ENCODE peak calls at places on chromosome 12, in nine cellular contexts. I is IMR-90, G is GM23248, U is fibroblast of lung, D is endothelial cell of umbilical vein, Z is GM12878, Q is SK-N-SH, P is neuronal stem cell, H is PC-3. F is an unnamed sample.

GRCh38 chr12:90940872-90941499 is 14.0 kb downstream of the CCER1 start:
- DNase-seq in I (peak), G (peak), U (peak), D (peak), Z (no peak), Q (peak), P (peak), H (peak), F (no peak)

GRCh38 chr12:64824500-64825142 is at the start of gene TBC1D30:
- DNase-seq in I (peak), G (peak), U (no peak), D (peak), Z (no peak), Q (peak), P (peak), H (peak), F (peak)

GRCh38 chr12:120579179-120579578 is 2.0 kb downstream of the POP5 start:
- DNase-seq in I (no peak), G (no peak), U (no peak), D (no peak), Z (no peak), Q (no peak), P (no peak), H (no peak), F (no peak)

GRCh38 chr12:45598761-45599160 is 130.7 kb upstream of the ARID2 start:
- DNase-seq in I (no peak), G (no peak), U (no peak), D (no peak), Z (no peak), Q (no peak), P (no peak), H (no peak), F (no peak)

GRCh38 chr12:12561305-12562015 is 1.2 kb downstream of the DUSP16 start:
- DNase-seq in I (peak), G (peak), U (peak), D (no peak), Z (no peak), Q (peak), P (peak), H (peak), F (peak)

GRCh38 chr12:109757671-109758265 is 44.1 kb downstream of the FAM222A start:
- DNase-seq in I (no peak), G (no peak), U (no peak), D (no peak), Z (no peak), Q (peak), P (no peak), H (no peak), F (peak)

GRCh38 chr12:26771861-26772260 is 61.1 kb downstream of the ITPR2 start:
- DNase-seq in I (no peak), G (no peak), U (no peak), D (no peak), Z (no peak), Q (no peak), P (no peak), H (no peak), F (no peak)

GRCh38 chr12:26991826-26992225 is 22.4 kb downstream of the TM7SF3 start:
- DNase-seq in I (no peak), G (no peak), U (no peak), D (no peak), Z (no peak), Q (no peak), P (no peak), H (no peak), F (no peak)

GRCh38 chr12:52132754-52133161 is 53.3 kb downstream of the SMIM41 start:
- DNase-seq in I (no peak), G (peak), U (peak), D (no peak), Z (no peak), Q (no peak), P (no peak), H (no peak), F (peak)

GRCh38 chr12:27861428-27862167 is 81.6 kb upstream of the MANSC4 start:
- DNase-seq in I (peak), G (no peak), U (peak), D (no peak), Z (peak), Q (no peak), P (no peak), H (no peak), F (no peak)

GRCh38 chr12:83057436-83057835 is 370.7 kb downstream of the TMTC2 start:
- DNase-seq in I (no peak), G (no peak), U (no peak), D (peak), Z (no peak), Q (no peak), P (no peak), H (no peak), F (no peak)

GRCh38 chr12:6960291-6961277 is 9.4 kb downstream of the PTPN6 start:
- DNase-seq in I (peak), G (peak), U (peak), D (no peak), Z (no peak), Q (peak), P (no peak), H (no peak), F (no peak)

GRCh38 chr12:120528861-120529525 is at the start of gene COQ5:
- DNase-seq in I (peak), G (peak), U (peak), D (peak), Z (no peak), Q (peak), P (peak), H (peak), F (peak)

GRCh38 chr12:52813885-52814709 is at the start of gene KRT4:
- DNase-seq in I (no peak), G (peak), U (no peak), D (no peak), Z (no peak), Q (no peak), P (no peak), H (peak), F (no peak)

GRCh38 chr12:95326450-95326849 is 108.8 kb downstream of the VEZT start:
- DNase-seq in I (peak), G (peak), U (peak), D (no peak), Z (no peak), Q (no peak), P (no peak), H (peak), F (no peak)

GRCh38 chr12:98606367-98606985 is 13.0 kb downstream of the SLC25A3 start:
- DNase-seq in I (no peak), G (peak), U (peak), D (peak), Z (no peak), Q (no peak), P (no peak), H (no peak), F (no peak)

GRCh38 chr12:104312202-104312601 is 8.7 kb downstream of the EID3 start:
- DNase-seq in I (no peak), G (no peak), U (no peak), D (no peak), Z (no peak), Q (no peak), P (no peak), H (no peak), F (no peak)

GRCh38 chr12:71312767-71313375 is 126.7 kb upstream of the LGR5 start:
- DNase-seq in I (no peak), G (no peak), U (peak), D (no peak), Z (no peak), Q (no peak), P (no peak), H (peak), F (peak)

GRCh38 chr12:63802012-63802608 is 22.4 kb downstream of the RXYLT1 start:
- DNase-seq in I (peak), G (peak), U (peak), D (peak), Z (no peak), Q (peak), P (no peak), H (peak), F (peak)

GRCh38 chr12:64318605-64319004 is 72.0 kb downstream of the C12orf56 start:
- DNase-seq in I (peak), G (peak), U (peak), D (peak), Z (no peak), Q (no peak), P (peak), H (no peak), F (peak)

GRCh38 chr12:117412465-117413190 is 51.2 kb upstream of the NOS1 start:
- DNase-seq in I (no peak), G (no peak), U (no peak), D (no peak), Z (no peak), Q (no peak), P (no peak), H (no peak), F (no peak)

GRCh38 chr12:75116611-75117010 is 93.0 kb downstream of the KCNC2 start:
- DNase-seq in I (no peak), G (no peak), U (no peak), D (no peak), Z (no peak), Q (no peak), P (no peak), H (no peak), F (no peak)

GRCh38 chr12:127619869-127620769 is 646.9 kb upstream of the TMEM132C start:
- DNase-seq in I (no peak), G (no peak), U (no peak), D (no peak), Z (no peak), Q (no peak), P (no peak), H (peak), F (no peak)

GRCh38 chr12:41061189-41061588 is 126.9 kb upstream of the PDZRN4 start:
- DNase-seq in I (no peak), G (no peak), U (no peak), D (no peak), Z (no peak), Q (no peak), P (no peak), H (no peak), F (no peak)

GRCh38 chr12:102095677-102096263 is 24.1 kb downstream of the NUP37 start:
- DNase-seq in I (peak), G (peak), U (peak), D (peak), Z (peak), Q (peak), P (no peak), H (peak), F (no peak)

GRCh38 chr12:24840046-24840800 is 108.7 kb downstream of the BCAT1 start:
- DNase-seq in I (peak), G (peak), U (peak), D (no peak), Z (no peak), Q (no peak), P (no peak), H (no peak), F (no peak)

GRCh38 chr12:80044694-80045046 is 54.7 kb upstream of the OTOGL start:
- DNase-seq in I (peak), G (peak), U (peak), D (peak), Z (no peak), Q (no peak), P (no peak), H (peak), F (peak)

GRCh38 chr12:43289412-43289811 is 262.6 kb downstream of the ADAMTS20 start:
- DNase-seq in I (peak), G (peak), U (peak), D (peak), Z (no peak), Q (no peak), P (no peak), H (no peak), F (no peak)

GRCh38 chr12:29970501-29970900 is 186.8 kb upstream of the TMTC1 start:
- DNase-seq in I (no peak), G (no peak), U (no peak), D (peak), Z (no peak), Q (no peak), P (no peak), H (no peak), F (no peak)

GRCh38 chr12:102964872-102965271 is 7.4 kb downstream of the ASCL1 start:
- DNase-seq in I (no peak), G (no peak), U (no peak), D (no peak), Z (no peak), Q (peak), P (no peak), H (no peak), F (no peak)

GRCh38 chr12:108442077-108442476 is 73.0 kb upstream of the FICD start:
- DNase-seq in I (no peak), G (no peak), U (no peak), D (no peak), Z (no peak), Q (no peak), P (no peak), H (no peak), F (no peak)

GRCh38 chr12:81546811-81547210 is 212.3 kb downstream of the PPFIA2 start:
- DNase-seq in I (no peak), G (no peak), U (no peak), D (no peak), Z (no peak), Q (no peak), P (no peak), H (no peak), F (no peak)

GRCh38 chr12:60539592-60539991 is 943.8 kb downstream of the SLC16A7 start:
- DNase-seq in I (no peak), G (peak), U (peak), D (no peak), Z (no peak), Q (no peak), P (no peak), H (no peak), F (no peak)
- H2AFZ ChIP-seq in I (no peak), G (peak), U (no peak), D (no peak), Z (no peak), Q (no peak), P (no peak), H (peak), F (no peak)

DNA sequence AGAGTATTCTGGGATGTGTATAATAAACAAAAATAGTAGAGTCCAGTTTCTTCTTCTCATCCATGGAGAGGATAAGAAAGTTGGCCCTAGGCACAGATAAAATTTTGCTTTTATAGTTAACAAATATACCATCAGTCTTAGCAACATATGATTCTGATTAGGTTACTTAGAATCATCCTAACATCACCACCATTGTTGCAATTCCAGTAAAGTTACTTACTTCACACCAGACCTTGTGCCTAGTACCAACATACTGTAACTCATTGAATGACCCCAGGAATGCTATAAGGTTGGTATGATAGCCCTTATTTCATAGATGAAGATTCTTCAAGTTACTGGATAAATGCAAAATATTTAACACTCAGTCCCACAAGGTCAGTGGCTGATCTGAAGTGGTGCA is 183.8 kb upstream of the ATP2B1 start:
- DNase-seq in I (no peak), G (peak), U (no peak), D (no peak), Z (no peak), Q (no peak), P (no peak), H (no peak), F (no peak)
- H2AFZ ChIP-seq in I (no peak), G (no peak), U (no peak), D (no peak), Z (no peak), Q (peak), P (no peak), H (no peak), F (no peak)

GRCh38 chr12:124114316-124114715 is 141.3 kb downstream of the ZNF664 start:
- DNase-seq in I (no peak), G (no peak), U (no peak), D (no peak), Z (no peak), Q (no peak), P (no peak), H (no peak), F (no peak)

GRCh38 chr12:124115496-124115895 is 142.5 kb downstream of the ZNF664 start:
- DNase-seq in I (no peak), G (no peak), U (no peak), D (no peak), Z (no peak), Q (no peak), P (no peak), H (no peak), F (no peak)

GRCh38 chr12:124111006-124111405 is 138.0 kb downstream of the ZNF664 start:
- DNase-seq in I (no peak), G (no peak), U (no peak), D (peak), Z (no peak), Q (no peak), P (no peak), H (no peak), F (no peak)

GRCh38 chr12:124120718-124121117 is 147.7 kb downstream of the ZNF664 start:
- DNase-seq in I (no peak), G (no peak), U (no peak), D (no peak), Z (no peak), Q (no peak), P (no peak), H (no peak), F (no peak)

DNA sequence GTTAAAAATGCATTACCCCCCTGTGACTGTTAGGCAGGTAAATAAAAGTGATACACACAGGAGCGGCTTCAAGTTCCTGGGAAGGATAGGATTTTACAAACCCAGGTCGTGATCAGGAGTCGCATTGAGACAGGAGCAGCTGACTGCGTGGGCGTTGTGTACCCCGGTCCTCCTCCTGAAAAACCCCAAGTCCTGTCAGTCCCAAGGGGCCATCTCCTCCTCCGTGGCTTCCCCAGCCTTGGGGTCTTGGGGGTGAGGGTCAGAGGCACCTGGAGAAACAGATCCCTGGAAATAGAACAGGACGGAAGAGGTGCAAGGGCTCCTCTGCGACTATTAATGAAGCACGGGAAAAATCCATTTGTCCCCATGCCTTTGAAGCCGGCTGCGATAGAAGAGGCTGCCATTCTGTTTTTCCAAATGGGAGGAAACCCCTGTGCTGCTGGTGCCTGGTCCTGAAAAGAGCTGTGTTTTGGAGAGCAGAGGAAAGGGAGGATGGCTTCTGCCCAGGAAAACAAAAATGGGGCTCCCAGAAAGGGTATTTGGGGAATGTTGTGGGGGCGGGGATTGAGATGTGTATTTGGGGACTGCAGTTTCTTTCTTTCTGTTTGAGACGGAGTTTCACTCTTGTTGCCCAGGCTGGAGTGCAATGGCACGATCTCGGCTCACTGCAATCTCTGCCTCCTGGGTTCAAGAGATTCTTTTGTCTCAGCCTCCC is 143.1 kb downstream of the ZNF664 start:
- DNase-seq in I (no peak), G (no peak), U (no peak), D (no peak), Z (no peak), Q (no peak), P (no peak), H (no peak), F (peak)
- H2AFZ ChIP-seq in I (no peak), G (no peak), U (no peak), D (no peak), Z (no peak), Q (no peak), P (peak), H (no peak), F (no peak)

GRCh38 chr12:78290606-78291345 is 460.1 kb downstream of the NAV3 start:
- DNase-seq in I (peak), G (peak), U (peak), D (no peak), Z (no peak), Q (no peak), P (no peak), H (peak), F (peak)
- H2AFZ ChIP-seq in I (peak), G (peak), U (no peak), D (no peak), Z (no peak), Q (peak), P (no peak), H (no peak), F (peak)

DNA sequence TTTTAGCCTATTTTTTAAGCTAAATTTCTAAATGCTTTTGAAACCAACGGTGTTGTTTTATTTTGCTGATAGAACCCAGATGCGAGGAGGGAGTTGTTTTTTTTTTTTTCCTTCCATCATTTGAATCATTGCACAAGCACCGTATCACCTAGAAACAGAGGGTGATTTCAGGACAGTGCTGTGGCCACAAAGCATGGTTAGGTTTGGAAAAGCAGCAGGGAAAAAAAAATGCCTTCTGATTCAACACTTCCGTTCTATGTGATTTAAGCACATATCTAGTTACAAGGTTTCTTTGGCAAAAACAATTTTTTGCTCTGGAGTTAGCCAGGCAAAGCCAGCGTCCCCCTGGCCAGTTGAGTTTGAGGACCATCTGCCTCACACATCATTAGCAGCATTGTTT is 17.3 kb upstream of the WNT5B start:
- DNase-seq in I (peak), G (peak), U (peak), D (peak), Z (no peak), Q (no peak), P (no peak), H (no peak), F (peak)
- H2AFZ ChIP-seq in I (no peak), G (peak), U (no peak), D (no peak), Z (no peak), Q (no peak), P (no peak), H (no peak), F (no peak)

GRCh38 chr12:48029811-48030650 is 25.8 kb upstream of the COL2A1 start:
- DNase-seq in I (no peak), G (no peak), U (no peak), D (no peak), Z (no peak), Q (no peak), P (no peak), H (no peak), F (peak)
- H2AFZ ChIP-seq in I (peak), G (no peak), U (no peak), D (no peak), Z (peak), Q (no peak), P (peak), H (no peak), F (no peak)

DNA sequence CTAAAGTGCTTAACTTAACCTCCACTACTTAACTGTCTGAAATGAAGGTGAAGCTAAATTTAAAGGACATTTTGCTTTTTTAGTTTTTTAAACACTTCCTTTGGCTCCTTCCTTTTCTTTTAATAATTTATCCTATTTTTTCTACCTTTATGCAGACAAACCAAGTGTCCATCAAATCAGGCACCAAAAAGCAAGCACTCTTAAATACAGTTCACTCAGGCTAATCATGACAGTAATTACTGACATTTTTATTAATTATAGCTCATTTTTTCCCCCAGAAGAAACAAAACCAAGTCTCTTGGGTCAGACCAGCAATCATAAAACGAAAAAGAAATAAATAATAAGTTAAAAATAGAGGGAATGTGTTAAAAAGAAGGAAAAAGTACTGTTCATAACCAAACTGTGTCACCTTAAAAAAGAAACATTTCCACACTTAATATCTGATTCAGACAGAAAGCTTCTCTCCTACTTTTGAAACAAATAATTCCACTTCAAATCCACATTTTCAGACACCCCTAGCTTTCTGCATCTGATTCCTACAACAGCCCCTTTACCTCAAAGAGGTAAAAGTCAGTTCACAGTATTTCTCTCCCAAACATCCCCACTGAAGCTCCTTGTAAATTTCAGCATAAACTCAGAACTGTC is 5.5 kb upstream of the CCND2 start:
- DNase-seq in I (no peak), G (no peak), U (peak), D (peak), Z (no peak), Q (no peak), P (no peak), H (no peak), F (no peak)
- H2AFZ ChIP-seq in I (no peak), G (no peak), U (no peak), D (no peak), Z (no peak), Q (no peak), P (no peak), H (no peak), F (no peak)

F was measured in osteoblast.